ENCODE peak calls at places on chromosomes 1 and 21, in six cellular contexts. One of them, this sample, is unnamed.

GRCh38 chr1:176691251-176692228 is 228.6 kb downstream of the PAPPA2 start:
- DNase-seq in CD8-positive, alpha-beta T cell: no peak
- DNase-seq in activated CD4-positive, alpha-beta T cell treated with anti-CD3 and anti-CD28 coated beads, Interleukin-2, amount 10 ng/mL, durations not matched to agents 7 days and 5 days: peak
- DNase-seq in iPS-NIHi11: peak
- DNase-seq in suprapubic skin: no peak
- DNase-seq in hepatic stellate cell: peak
- DNase-seq in this sample: peak

GRCh38 chr1:53336146-53336545 is 8.3 kb upstream of the LRP8 start:
- DNase-seq in hepatic stellate cell: no peak
- DNase-seq in activated CD4-positive, alpha-beta T cell treated with anti-CD3 and anti-CD28 coated beads, Interleukin-2, amount 10 ng/mL, durations not matched to agents 7 days and 5 days: no peak
- DNase-seq in iPS-NIHi11: no peak
- DNase-seq in suprapubic skin: peak
- DNase-seq in CD8-positive, alpha-beta T cell: no peak
- DNase-seq in this sample: no peak

GRCh38 chr1:67053785-67054759 is at the start of gene SLC35D1:
- DNase-seq in suprapubic skin: peak
- DNase-seq in CD8-positive, alpha-beta T cell: peak
- DNase-seq in hepatic stellate cell: peak
- DNase-seq in activated CD4-positive, alpha-beta T cell treated with anti-CD3 and anti-CD28 coated beads, Interleukin-2, amount 10 ng/mL, durations not matched to agents 7 days and 5 days: peak
- DNase-seq in iPS-NIHi11: peak
- DNase-seq in this sample: peak

GRCh38 chr1:19021845-19022244 is 65.4 kb upstream of the IFFO2 start:
- DNase-seq in suprapubic skin: no peak
- DNase-seq in CD8-positive, alpha-beta T cell: no peak
- DNase-seq in iPS-NIHi11: no peak
- DNase-seq in hepatic stellate cell: no peak
- DNase-seq in activated CD4-positive, alpha-beta T cell treated with anti-CD3 and anti-CD28 coated beads, Interleukin-2, amount 10 ng/mL, durations not matched to agents 7 days and 5 days: no peak
- DNase-seq in this sample: no peak

GRCh38 chr1:22415489-22415888 is 36.2 kb upstream of the ZBTB40 start:
- DNase-seq in activated CD4-positive, alpha-beta T cell treated with anti-CD3 and anti-CD28 coated beads, Interleukin-2, amount 10 ng/mL, durations not matched to agents 7 days and 5 days: no peak
- DNase-seq in iPS-NIHi11: no peak
- DNase-seq in suprapubic skin: no peak
- DNase-seq in CD8-positive, alpha-beta T cell: no peak
- DNase-seq in hepatic stellate cell: no peak
- DNase-seq in this sample: no peak

GRCh38 chr1:63902844-63903589 is 129.2 kb downstream of the ROR1 start:
- DNase-seq in suprapubic skin: no peak
- DNase-seq in activated CD4-positive, alpha-beta T cell treated with anti-CD3 and anti-CD28 coated beads, Interleukin-2, amount 10 ng/mL, durations not matched to agents 7 days and 5 days: no peak
- DNase-seq in hepatic stellate cell: no peak
- DNase-seq in CD8-positive, alpha-beta T cell: no peak
- DNase-seq in iPS-NIHi11: no peak
- DNase-seq in this sample: no peak

GRCh38 chr1:182301467-182302198 is 90.0 kb downstream of the GLUL start:
- DNase-seq in activated CD4-positive, alpha-beta T cell treated with anti-CD3 and anti-CD28 coated beads, Interleukin-2, amount 10 ng/mL, durations not matched to agents 7 days and 5 days: no peak
- DNase-seq in hepatic stellate cell: no peak
- DNase-seq in suprapubic skin: no peak
- DNase-seq in CD8-positive, alpha-beta T cell: no peak
- DNase-seq in iPS-NIHi11: no peak
- DNase-seq in this sample: peak

GRCh38 chr21:40846566-40847411 is at the start of gene DSCAM:
- DNase-seq in suprapubic skin: no peak
- DNase-seq in activated CD4-positive, alpha-beta T cell treated with anti-CD3 and anti-CD28 coated beads, Interleukin-2, amount 10 ng/mL, durations not matched to agents 7 days and 5 days: no peak
- DNase-seq in iPS-NIHi11: peak
- DNase-seq in CD8-positive, alpha-beta T cell: no peak
- DNase-seq in hepatic stellate cell: no peak
- DNase-seq in this sample: no peak

GRCh38 chr1:230215049-230215448 is 148.0 kb downstream of the GALNT2 start:
- DNase-seq in suprapubic skin: no peak
- DNase-seq in iPS-NIHi11: no peak
- DNase-seq in activated CD4-positive, alpha-beta T cell treated with anti-CD3 and anti-CD28 coated beads, Interleukin-2, amount 10 ng/mL, durations not matched to agents 7 days and 5 days: no peak
- DNase-seq in CD8-positive, alpha-beta T cell: no peak
- DNase-seq in hepatic stellate cell: peak
- DNase-seq in this sample: no peak

GRCh38 chr1:55868026-55868425 is 652.9 kb upstream of the USP24 start:
- DNase-seq in CD8-positive, alpha-beta T cell: no peak
- DNase-seq in hepatic stellate cell: no peak
- DNase-seq in iPS-NIHi11: peak
- DNase-seq in suprapubic skin: no peak
- DNase-seq in activated CD4-positive, alpha-beta T cell treated with anti-CD3 and anti-CD28 coated beads, Interleukin-2, amount 10 ng/mL, durations not matched to agents 7 days and 5 days: no peak
- DNase-seq in this sample: no peak

GRCh38 chr1:205590457-205590768 is 41.4 kb downstream of the ELK4 start:
- DNase-seq in iPS-NIHi11: no peak
- DNase-seq in hepatic stellate cell: no peak
- DNase-seq in CD8-positive, alpha-beta T cell: no peak
- DNase-seq in suprapubic skin: peak
- DNase-seq in activated CD4-positive, alpha-beta T cell treated with anti-CD3 and anti-CD28 coated beads, Interleukin-2, amount 10 ng/mL, durations not matched to agents 7 days and 5 days: no peak
- DNase-seq in this sample: no peak

GRCh38 chr1:15579683-15580047 is 5.2 kb downstream of the AGMAT start:
- DNase-seq in activated CD4-positive, alpha-beta T cell treated with anti-CD3 and anti-CD28 coated beads, Interleukin-2, amount 10 ng/mL, durations not matched to agents 7 days and 5 days: no peak
- DNase-seq in iPS-NIHi11: peak
- DNase-seq in hepatic stellate cell: no peak
- DNase-seq in CD8-positive, alpha-beta T cell: no peak
- DNase-seq in suprapubic skin: no peak
- DNase-seq in this sample: no peak

GRCh38 chr1:212951058-212951923 is 950 bp downstream of the VASH2 start:
- DNase-seq in hepatic stellate cell: peak
- DNase-seq in activated CD4-positive, alpha-beta T cell treated with anti-CD3 and anti-CD28 coated beads, Interleukin-2, amount 10 ng/mL, durations not matched to agents 7 days and 5 days: no peak
- DNase-seq in iPS-NIHi11: peak
- DNase-seq in CD8-positive, alpha-beta T cell: no peak
- DNase-seq in suprapubic skin: no peak
- DNase-seq in this sample: no peak

GRCh38 chr1:234265861-234266260 is 107.4 kb upstream of the COA6 start:
- DNase-seq in iPS-NIHi11: no peak
- DNase-seq in CD8-positive, alpha-beta T cell: no peak
- DNase-seq in suprapubic skin: no peak
- DNase-seq in hepatic stellate cell: no peak
- DNase-seq in activated CD4-positive, alpha-beta T cell treated with anti-CD3 and anti-CD28 coated beads, Interleukin-2, amount 10 ng/mL, durations not matched to agents 7 days and 5 days: no peak
- DNase-seq in this sample: no peak

This sample was measured in AML-193.